ENCODE peak calls at places on chromosomes 16 and 17, in nine cellular contexts. H is mucosa of descending colon, P is ovary, Z is body of pancreas, N is MCF 10A, R is HL-60, C is fibroblast of pulmonary artery, G is dorsolateral prefrontal cortex, X is RWPE1. S is an unnamed sample.

GRCh38 chr17:37706446-37706845 is 38.4 kb downstream of the HNF1B start:
- DNase-seq in H (no peak), P (no peak), Z (no peak), N (no peak), R (no peak), C (no peak), G (no peak), X (no peak), S (no peak)

GRCh38 chr17:83109793-83110645 is 30.6 kb downstream of the METRNL start:
- DNase-seq in H (peak), P (peak), Z (peak), N (peak), R (no peak), C (peak), G (no peak), X (peak), S (no peak)

GRCh38 chr17:68660302-68660701 is 59.1 kb upstream of the FAM20A start:
- DNase-seq in H (no peak), P (no peak), Z (no peak), N (no peak), R (no peak), C (no peak), G (no peak), X (no peak), S (no peak)

GRCh38 chr16:5479925-5480324 is 382.3 kb upstream of the EEF2KMT start:
- DNase-seq in H (no peak), P (no peak), Z (no peak), N (no peak), R (no peak), C (no peak), G (no peak), X (no peak), S (no peak)

GRCh38 chr16:88455610-88456355 is 2.7 kb downstream of the ZFPM1 start:
- DNase-seq in H (peak), P (peak), Z (peak), N (no peak), R (no peak), C (peak), G (no peak), X (peak), S (peak)

GRCh38 chr16:49495151-49495566 is 121.6 kb downstream of the C16orf78 start:
- DNase-seq in H (no peak), P (no peak), Z (no peak), N (no peak), R (no peak), C (no peak), G (no peak), X (no peak), S (no peak)

GRCh38 chr17:16381496-16381820 is 567 bp downstream of the UBB start:
- DNase-seq in H (no peak), P (no peak), Z (no peak), N (no peak), R (no peak), C (peak), G (no peak), X (no peak), S (no peak)

GRCh38 chr16:31475949-31476304 is 4.0 kb downstream of the TGFB1I1 start:
- DNase-seq in H (peak), P (no peak), Z (no peak), N (no peak), R (no peak), C (no peak), G (no peak), X (no peak), S (no peak)

GRCh38 chr17:57523926-57524634 is 221.0 kb downstream of the CCDC182 start:
- DNase-seq in H (peak), P (peak), Z (peak), N (peak), R (no peak), C (peak), G (no peak), X (peak), S (no peak)

GRCh38 chr17:40588557-40588956 is 23.3 kb upstream of the CCR7 start:
- DNase-seq in H (no peak), P (no peak), Z (no peak), N (no peak), R (no peak), C (no peak), G (no peak), X (no peak), S (no peak)

GRCh38 chr16:79843631-79844043 is 243.1 kb upstream of the MAF start:
- DNase-seq in H (no peak), P (no peak), Z (no peak), N (no peak), R (no peak), C (no peak), G (no peak), X (peak), S (no peak)

GRCh38 chr16:27233731-27234130 is 30.4 kb downstream of the KDM8 start:
- DNase-seq in H (peak), P (peak), Z (no peak), N (no peak), R (no peak), C (no peak), G (no peak), X (no peak), S (no peak)

GRCh38 chr16:86567701-86568571 is 1.3 kb downstream of the FOXC2 start:
- DNase-seq in H (no peak), P (no peak), Z (no peak), N (peak), R (no peak), C (peak), G (no peak), X (no peak), S (no peak)

GRCh38 chr17:41785876-41786226 is 660 bp downstream of the JUP start:
- DNase-seq in H (peak), P (peak), Z (peak), N (peak), R (no peak), C (peak), G (no peak), X (peak), S (no peak)

GRCh38 chr17:81331527-81332043 is 36.5 kb upstream of the SLC38A10 start:
- DNase-seq in H (no peak), P (no peak), Z (no peak), N (no peak), R (no peak), C (no peak), G (no peak), X (no peak), S (no peak)

GRCh38 chr17:66304304-66305174 is 2.1 kb downstream of the PRKCA start:
- DNase-seq in H (peak), P (no peak), Z (no peak), N (peak), R (no peak), C (peak), G (no peak), X (no peak), S (no peak)

GRCh38 chr17:28335959-28336871 is 654 bp downstream of the TNFAIP1 start:
- DNase-seq in H (peak), P (peak), Z (peak), N (peak), R (no peak), C (peak), G (no peak), X (peak), S (peak)

GRCh38 chr16:84390131-84390785 is 21.9 kb downstream of the ATP2C2 start:
- DNase-seq in H (no peak), P (no peak), Z (no peak), N (no peak), R (no peak), C (no peak), G (no peak), X (no peak), S (no peak)

GRCh38 chr17:72266099-72266852 is 145.5 kb downstream of the SOX9 start:
- DNase-seq in H (no peak), P (no peak), Z (no peak), N (no peak), R (no peak), C (no peak), G (no peak), X (peak), S (no peak)

GRCh38 chr16:4426021-4426684 is 485 bp downstream of the DNAJA3 start:
- DNase-seq in H (no peak), P (no peak), Z (no peak), N (no peak), R (no peak), C (no peak), G (no peak), X (no peak), S (no peak)

GRCh38 chr16:720990-721764 is at the start of gene ANTKMT:
- DNase-seq in H (peak), P (peak), Z (peak), N (peak), R (peak), C (peak), G (peak), X (peak), S (peak)

GRCh38 chr16:49674255-49674980 is 181.5 kb downstream of the ZNF423 start:
- DNase-seq in H (no peak), P (no peak), Z (no peak), N (no peak), R (no peak), C (no peak), G (no peak), X (no peak), S (no peak)

GRCh38 chr17:40341808-40342574 is 22.5 kb downstream of the GJD3 start:
- DNase-seq in H (peak), P (peak), Z (peak), N (no peak), R (no peak), C (peak), G (peak), X (peak), S (no peak)

GRCh38 chr16:67552476-67552875 is 9.8 kb upstream of the CTCF start:
- DNase-seq in H (no peak), P (peak), Z (peak), N (no peak), R (no peak), C (no peak), G (no peak), X (no peak), S (no peak)

GRCh38 chr16:71297252-71297651 is 8.1 kb upstream of the CMTR2 start:
- DNase-seq in H (no peak), P (no peak), Z (peak), N (no peak), R (no peak), C (peak), G (no peak), X (no peak), S (no peak)

GRCh38 chr17:82121660-82122629 is 23.9 kb upstream of the FASN start:
- DNase-seq in H (no peak), P (no peak), Z (no peak), N (no peak), R (no peak), C (no peak), G (no peak), X (no peak), S (no peak)

GRCh38 chr16:66273644-66274334 is 92.7 kb upstream of the CDH5 start:
- DNase-seq in H (no peak), P (no peak), Z (no peak), N (peak), R (no peak), C (peak), G (no peak), X (no peak), S (no peak)

GRCh38 chr17:19365499-19365817 is 2.9 kb upstream of the B9D1 start:
- DNase-seq in H (no peak), P (no peak), Z (no peak), N (no peak), R (no peak), C (no peak), G (no peak), X (no peak), S (no peak)

GRCh38 chr17:35766903-35767510 is 6.3 kb downstream of the C17orf50 start:
- DNase-seq in H (no peak), P (no peak), Z (peak), N (peak), R (no peak), C (peak), G (no peak), X (peak), S (no peak)

GRCh38 chr16:71383054-71383773 is 24.7 kb downstream of the CALB2 start:
- DNase-seq in H (no peak), P (no peak), Z (no peak), N (no peak), R (no peak), C (peak), G (no peak), X (no peak), S (no peak)

GRCh38 chr16:69127966-69128510 is 4.3 kb downstream of the CHTF8 start:
- DNase-seq in H (no peak), P (peak), Z (no peak), N (no peak), R (no peak), C (no peak), G (no peak), X (no peak), S (no peak)
- TF ChIP-seq CTCF in H (no peak), P (no peak), Z (no peak), N (no peak), R (no peak), C (no peak), G (no peak), X (no peak), S (no peak)

GRCh38 chr16:22186517-22186916 is 19.6 kb upstream of the EEF2K start:
- DNase-seq in H (no peak), P (no peak), Z (no peak), N (no peak), R (no peak), C (no peak), G (no peak), X (no peak), S (no peak)
- TF ChIP-seq CTCF in H (no peak), P (no peak), Z (no peak), N (no peak), R (no peak), C (peak), G (no peak), X (no peak), S (peak)

DNA sequence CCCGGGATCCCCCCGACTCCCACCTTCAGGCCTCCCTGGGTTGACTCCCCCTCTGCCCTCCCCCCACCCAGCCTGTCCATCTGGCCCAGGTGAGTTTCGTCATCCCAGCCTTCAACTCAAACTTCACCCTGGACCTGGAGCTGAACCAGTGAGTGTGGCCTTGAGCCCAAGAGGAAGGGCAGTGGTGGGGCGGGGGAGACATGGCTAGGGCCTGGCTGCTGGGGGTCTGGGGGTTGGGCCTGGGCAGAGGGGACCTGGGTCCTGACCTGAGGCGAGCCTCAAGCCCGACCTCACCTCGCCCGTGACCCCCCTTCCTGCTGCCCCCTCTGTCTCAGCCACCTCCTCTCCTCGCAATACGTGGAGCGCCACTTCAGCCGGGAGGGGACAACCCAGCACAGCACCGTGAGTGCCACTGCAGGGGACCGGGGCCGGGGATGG is 10.9 kb downstream of the ADAM11 start:
- DNase-seq in H (no peak), P (no peak), Z (no peak), N (no peak), R (no peak), C (no peak), G (no peak), X (no peak), S (no peak)
- TF ChIP-seq CTCF in H (no peak), P (no peak), Z (no peak), N (no peak), R (no peak), C (no peak), G (no peak), X (no peak), S (no peak)

DNA sequence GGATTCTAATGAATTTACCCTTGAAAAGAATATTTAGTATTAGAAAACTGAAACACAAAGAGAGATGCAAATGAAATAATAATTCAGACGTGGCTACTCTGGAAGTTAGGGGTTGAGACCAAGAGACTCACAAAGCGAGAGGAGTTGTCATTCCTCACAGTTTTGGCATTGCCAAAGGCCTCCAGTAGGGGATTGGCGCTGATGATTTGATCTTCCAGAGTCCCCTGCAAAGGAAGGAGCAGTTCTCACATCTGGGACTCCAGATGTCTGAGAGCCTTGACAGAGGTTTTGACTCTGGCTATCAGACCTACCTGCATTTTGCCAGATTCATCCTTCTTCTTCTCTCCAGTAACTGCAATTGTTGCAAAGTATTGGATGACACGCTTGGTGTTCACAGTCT is 6.6 kb downstream of the MYH8 start:
- DNase-seq in H (no peak), P (no peak), Z (no peak), N (no peak), R (no peak), C (no peak), G (no peak), X (no peak), S (no peak)
- TF ChIP-seq CTCF in H (no peak), P (no peak), Z (no peak), N (no peak), R (no peak), C (no peak), G (no peak), X (no peak), S (no peak)

GRCh38 chr16:82031116-82032084 is 3.7 kb upstream of the HSD17B2 start:
- DNase-seq in H (no peak), P (no peak), Z (no peak), N (peak), R (no peak), C (peak), G (no peak), X (peak), S (no peak)
- TF ChIP-seq CTCF in H (peak), P (no peak), Z (peak), N (peak), R (peak), C (peak), G (peak), X (peak), S (peak)

GRCh38 chr16:69905171-69905555 is 46.0 kb upstream of the CLEC18A start:
- DNase-seq in H (no peak), P (no peak), Z (no peak), N (no peak), R (no peak), C (no peak), G (no peak), X (no peak), S (no peak)
- TF ChIP-seq CTCF in H (no peak), P (no peak), Z (no peak), N (no peak), R (no peak), C (no peak), G (no peak), X (no peak), S (no peak)

GRCh38 chr16:80994451-80994850 is 12.2 kb downstream of the CMC2 start:
- DNase-seq in H (no peak), P (no peak), Z (no peak), N (no peak), R (no peak), C (peak), G (no peak), X (no peak), S (no peak)

GRCh38 chr16:80993293-80993691 is 13.4 kb downstream of the CMC2 start:
- DNase-seq in H (no peak), P (no peak), Z (peak), N (peak), R (no peak), C (peak), G (no peak), X (peak), S (no peak)

GRCh38 chr16:80991792-80992430 is 14.8 kb downstream of the CMC2 start:
- DNase-seq in H (no peak), P (no peak), Z (no peak), N (no peak), R (no peak), C (no peak), G (no peak), X (no peak), S (no peak)

GRCh38 chr16:80990978-80991377 is 15.7 kb downstream of the CMC2 start:
- DNase-seq in H (no peak), P (no peak), Z (no peak), N (no peak), R (no peak), C (no peak), G (no peak), X (no peak), S (no peak)

GRCh38 chr16:80992676-80993292 is 13.9 kb downstream of the CMC2 start:
- DNase-seq in H (no peak), P (no peak), Z (no peak), N (no peak), R (no peak), C (peak), G (no peak), X (no peak), S (no peak)
- TF ChIP-seq CTCF in H (no peak), P (no peak), Z (no peak), N (no peak), R (no peak), C (no peak), G (no peak), X (no peak), S (no peak)